ENCODE peak calls at places on chromosomes 3 and 15, in five cellular contexts. H is MM.1S, Z is epithelial cell of esophagus, N is neural progenitor cell, T is fibroblast of pulmonary artery. W is an unnamed sample.

GRCh38 chr3:170907519-170908234 is 760 bp downstream of the EIF5A2 start:
- DNase-seq in H (no peak), N (peak), Z (peak), T (peak), W (no peak)

GRCh38 chr3:24952388-24952787 is 457.7 kb upstream of the THRB start:
- DNase-seq in N (peak), T (no peak), Z (no peak), H (no peak), W (no peak)

GRCh38 chr3:150020527-150020926 is 49.8 kb upstream of the PFN2 start:
- DNase-seq in H (no peak), T (peak), N (no peak), Z (peak), W (peak)

GRCh38 chr15:31304736-31305365 is 21.8 kb upstream of the KLF13 start:
- DNase-seq in H (no peak), Z (no peak), T (no peak), N (no peak), W (no peak)

GRCh38 chr3:108157275-108157674 is 64.9 kb downstream of the IFT57 start:
- DNase-seq in H (no peak), Z (no peak), T (no peak), N (no peak), W (no peak)

GRCh38 chr3:162376761-162377160 is 880.2 kb downstream of the OTOL1 start:
- DNase-seq in N (no peak), Z (no peak), H (no peak), T (no peak), W (no peak)

GRCh38 chr3:140922634-140923033 is 19.0 kb upstream of the SLC25A36 start:
- DNase-seq in T (peak), H (no peak), Z (peak), N (peak), W (peak)

GRCh38 chr3:156382458-156383346 is 172.2 kb downstream of the SSR3 start:
- DNase-seq in T (peak), N (peak), H (peak), Z (peak), W (peak)

GRCh38 chr3:24550588-24550987 is 55.9 kb upstream of the THRB start:
- DNase-seq in H (peak), T (no peak), N (no peak), Z (peak), W (peak)

GRCh38 chr15:40567111-40567510 is 2.0 kb upstream of the RPUSD2 start:
- DNase-seq in T (peak), N (peak), H (no peak), Z (no peak), W (no peak)

GRCh38 chr3:193938613-193939012 is 197.3 kb upstream of the HES1 start:
- DNase-seq in N (peak), Z (no peak), T (no peak), H (no peak), W (no peak)

GRCh38 chr3:155239960-155240359 is 53.5 kb downstream of the STRIT1 start:
- DNase-seq in Z (no peak), T (no peak), N (no peak), H (no peak), W (no peak)

GRCh38 chr15:39924437-39924836 is 4.4 kb upstream of the GPR176 start:
- DNase-seq in H (no peak), T (no peak), Z (no peak), N (no peak), W (no peak)

GRCh38 chr3:141360888-141361598 is 7.3 kb upstream of the ZBTB38 start:
- DNase-seq in Z (peak), T (peak), N (peak), H (peak), W (peak)

GRCh38 chr3:16828815-16829214 is 55.9 kb upstream of the PLCL2 start:
- DNase-seq in Z (peak), T (peak), N (peak), H (peak), W (no peak)

GRCh38 chr3:57068437-57069089 is 8.1 kb downstream of the SPATA12 start:
- DNase-seq in H (no peak), T (peak), Z (peak), N (peak), W (no peak)
- H3K4me3 ChIP-seq in H (no peak), T (no peak), Z (no peak), N (no peak), W (no peak)

DNA sequence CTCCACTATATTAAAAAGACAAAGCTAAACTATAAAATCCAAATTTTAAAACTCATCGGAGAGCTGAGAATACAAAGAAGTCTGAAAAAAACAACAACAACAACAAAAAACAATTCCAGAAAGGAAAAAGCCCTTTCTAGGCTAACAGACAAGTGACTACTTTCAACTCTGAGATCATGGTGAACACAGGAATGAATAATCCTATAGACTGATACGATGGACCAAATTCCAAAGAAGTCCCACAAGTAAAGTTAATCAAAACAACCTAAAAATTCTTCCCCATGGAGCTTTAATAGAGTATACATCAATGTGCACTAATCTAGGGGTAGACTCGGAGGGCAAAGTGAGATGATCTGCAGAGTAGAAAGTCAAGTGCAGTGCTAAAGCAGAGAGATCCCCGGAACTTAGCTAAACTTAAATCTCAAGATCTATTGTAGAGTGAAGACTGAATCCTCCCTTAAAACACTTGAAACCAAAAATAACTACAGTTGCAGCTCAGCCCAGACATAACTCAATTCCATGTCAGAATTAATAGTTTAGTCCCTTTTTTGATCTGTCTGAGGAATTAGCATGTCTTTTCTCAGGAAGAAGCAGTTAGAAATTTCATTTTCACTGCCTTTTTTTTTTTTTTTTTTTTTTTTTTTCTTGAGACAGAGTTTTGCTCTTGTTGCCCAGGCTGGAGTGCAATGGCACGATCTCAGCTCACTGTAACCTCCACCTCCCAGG is 43.5 kb downstream of the MYO9A start:
- DNase-seq in H (no peak), N (no peak), T (no peak), Z (no peak), W (no peak)
- H3K4me3 ChIP-seq in H (no peak), N (no peak), T (no peak), Z (no peak), W (no peak)

GRCh38 chr3:175186511-175186910 is 327.4 kb downstream of the NAALADL2 start:
- DNase-seq in H (no peak), Z (peak), T (no peak), N (no peak), W (peak)

GRCh38 chr3:175184392-175184791 is 325.3 kb downstream of the NAALADL2 start:
- DNase-seq in Z (no peak), T (no peak), N (no peak), H (no peak), W (no peak)

GRCh38 chr3:175192536-175192935 is 333.4 kb downstream of the NAALADL2 start:
- DNase-seq in H (no peak), Z (peak), N (no peak), T (peak), W (no peak)

GRCh38 chr3:175185903-175186302 is 326.8 kb downstream of the NAALADL2 start:
- DNase-seq in Z (no peak), T (no peak), N (no peak), H (no peak), W (no peak)

DNA sequence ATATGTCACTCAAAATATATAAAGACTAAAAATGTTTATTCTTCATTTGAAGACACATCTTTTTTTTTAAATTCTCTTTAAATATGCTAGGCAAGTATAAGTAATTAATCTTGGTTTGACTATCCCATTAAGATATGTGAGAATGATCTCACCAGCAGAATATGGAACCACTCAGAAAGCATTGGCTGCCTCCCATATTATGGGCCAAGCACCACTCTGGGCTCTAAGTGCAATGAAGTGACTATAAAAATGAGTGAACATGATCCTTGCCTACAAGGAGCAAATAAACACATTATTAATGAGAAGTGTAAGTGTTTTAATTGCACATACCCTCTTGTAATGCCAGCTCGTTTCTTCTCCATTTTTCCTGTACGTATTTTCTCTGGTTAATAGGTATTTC is 328.5 kb downstream of the NAALADL2 start:
- DNase-seq in H (no peak), Z (no peak), N (no peak), T (no peak), W (no peak)
- H3K4me3 ChIP-seq in H (no peak), Z (no peak), N (no peak), T (no peak), W (no peak)

GRCh38 chr3:160458151-160458550 is 8.6 kb upstream of the TRIM59 start:
- DNase-seq in Z (no peak), T (no peak), N (peak), H (no peak), W (no peak)

GRCh38 chr3:160464321-160464720 is 14.7 kb upstream of the TRIM59 start:
- DNase-seq in Z (no peak), N (no peak), H (no peak), T (no peak), W (no peak)

GRCh38 chr3:160455846-160456245 is 6.3 kb upstream of the TRIM59 start:
- DNase-seq in Z (no peak), N (no peak), H (no peak), T (no peak), W (no peak)

GRCh38 chr3:160459450-160459970 is 9.9 kb upstream of the TRIM59 start:
- DNase-seq in T (no peak), Z (no peak), N (no peak), H (no peak), W (no peak)

DNA sequence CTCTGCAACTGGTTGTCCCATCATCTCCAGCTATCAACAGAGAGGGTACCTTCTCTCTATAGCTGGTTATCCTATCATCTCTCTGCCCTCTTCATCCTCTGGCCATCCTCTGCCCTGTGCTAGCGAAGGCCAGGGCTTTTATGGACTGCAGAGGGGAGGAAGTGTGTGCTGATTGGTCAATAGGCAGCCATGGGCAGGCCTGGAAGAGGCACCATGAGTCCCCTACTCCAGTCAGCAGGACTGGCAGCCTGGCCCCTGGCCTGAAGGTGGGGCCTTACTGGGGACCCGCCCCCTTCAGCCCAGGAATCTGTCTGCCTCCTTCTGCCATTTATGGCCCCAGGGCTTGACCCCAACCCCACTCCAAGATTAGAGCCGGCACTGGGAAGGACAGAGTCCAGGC is 10.4 kb upstream of the TRIM59 start:
- DNase-seq in Z (no peak), N (no peak), T (no peak), H (no peak), W (no peak)
- H3K4me3 ChIP-seq in Z (no peak), N (no peak), T (no peak), H (no peak), W (no peak)

GRCh38 chr3:185645596-185646381 is 59.7 kb downstream of the SENP2 start:
- DNase-seq in N (peak), T (no peak), H (no peak), Z (no peak), W (no peak)
- H3K4me3 ChIP-seq in N (no peak), T (no peak), H (no peak), Z (no peak), W (no peak)